ENCODE peak calls at places on chromosomes 13 and 19, in nine cellular contexts. V is CD8-positive, alpha-beta T cell; H is lung; I is tibial nerve; Q is fibroblast of lung; S is HL-60; M is IMR-90; R is H9; G is transverse colon. Z is an unnamed sample.

GRCh38 chr19:33569822-33570221 is 48.2 kb upstream of the PEPD start:
- DNase-seq in V (no peak), H (no peak), I (no peak), Q (no peak), S (no peak), M (no peak), R (no peak), G (no peak), Z (no peak)

GRCh38 chr13:50783066-50783465 is 60.4 kb downstream of the DLEU7 start:
- DNase-seq in V (no peak), H (no peak), I (no peak), Q (no peak), S (no peak), M (no peak), R (no peak), G (no peak), Z (no peak)

GRCh38 chr19:32287086-32287485 is 58.3 kb upstream of the ZNF507 start:
- DNase-seq in V (no peak), H (no peak), I (no peak), Q (no peak), S (no peak), M (no peak), R (no peak), G (no peak), Z (no peak)

GRCh38 chr19:45075215-45076028 is 856 bp downstream of the ZNF296 start:
- DNase-seq in V (peak; percentile 30), H (peak; percentile 92), I (no peak), Q (peak; percentile 26), S (peak; percentile 95), M (no peak), R (peak; percentile 90), G (peak; percentile 92), Z (peak; percentile 89)

GRCh38 chr13:74869846-74870245 is 612.1 kb downstream of the TBC1D4 start:
- DNase-seq in V (no peak), H (no peak), I (no peak), Q (peak; percentile 23), S (no peak), M (no peak), R (no peak), G (no peak), Z (no peak)

GRCh38 chr13:100497394-100497793 is 91.2 kb downstream of the GGACT start:
- DNase-seq in V (no peak), H (no peak), I (no peak), Q (peak; percentile 76), S (no peak), M (peak; percentile 73), R (no peak), G (no peak), Z (no peak)

GRCh38 chr19:1167687-1168561 is 6.1 kb downstream of the SBNO2 start:
- DNase-seq in V (no peak), H (no peak), I (no peak), Q (no peak), S (no peak), M (no peak), R (no peak), G (no peak), Z (no peak)

GRCh38 chr13:99982021-99982740 is 597 bp downstream of the ZIC2 start:
- DNase-seq in V (no peak), H (no peak), I (no peak), Q (peak; percentile 35), S (no peak), M (no peak), R (no peak), G (no peak), Z (no peak)

GRCh38 chr13:45500492-45501174 is 35.9 kb downstream of the COG3 start:
- DNase-seq in V (no peak), H (no peak), I (no peak), Q (peak; percentile 96), S (peak; percentile 70), M (peak; percentile 96), R (no peak), G (no peak), Z (peak; percentile 26)

GRCh38 chr19:1752009-1752756 is 1.1 kb upstream of the ONECUT3 start:
- DNase-seq in V (no peak), H (no peak), I (no peak), Q (no peak), S (peak; percentile 84), M (no peak), R (no peak), G (no peak), Z (no peak)

GRCh38 chr19:24159707-24160106 is 72.7 kb downstream of the ZNF254 start:
- DNase-seq in V (no peak), H (no peak), I (no peak), Q (peak; percentile 16), S (no peak), M (peak; percentile 17), R (no peak), G (no peak), Z (peak; percentile 6)

GRCh38 chr13:45392811-45393210 is 25.4 kb downstream of the SLC25A30 start:
- DNase-seq in V (no peak), H (no peak), I (no peak), Q (no peak), S (no peak), M (no peak), R (no peak), G (no peak), Z (no peak)

GRCh38 chr19:57351867-57352266 is 796 bp downstream of the ZNF304 start:
- DNase-seq in V (no peak), H (no peak), I (no peak), Q (no peak), S (no peak), M (peak; percentile 4), R (no peak), G (no peak), Z (no peak)

GRCh38 chr13:114071441-114071840 is 61.0 kb downstream of the RASA3 start:
- DNase-seq in V (no peak), H (no peak), I (peak; percentile 9), Q (no peak), S (no peak), M (no peak), R (no peak), G (no peak), Z (no peak)

GRCh38 chr13:45321230-45321629 is 19.8 kb downstream of the TPT1 start:
- DNase-seq in V (no peak), H (no peak), I (no peak), Q (no peak), S (peak; percentile 94), M (no peak), R (no peak), G (no peak), Z (no peak)

GRCh38 chr19:47035127-47035494 is 13.3 kb downstream of the TMEM160 start:
- DNase-seq in V (no peak), H (no peak), I (no peak), Q (peak; percentile 19), S (peak; percentile 59), M (no peak), R (peak; percentile 73), G (no peak), Z (no peak)

DNA sequence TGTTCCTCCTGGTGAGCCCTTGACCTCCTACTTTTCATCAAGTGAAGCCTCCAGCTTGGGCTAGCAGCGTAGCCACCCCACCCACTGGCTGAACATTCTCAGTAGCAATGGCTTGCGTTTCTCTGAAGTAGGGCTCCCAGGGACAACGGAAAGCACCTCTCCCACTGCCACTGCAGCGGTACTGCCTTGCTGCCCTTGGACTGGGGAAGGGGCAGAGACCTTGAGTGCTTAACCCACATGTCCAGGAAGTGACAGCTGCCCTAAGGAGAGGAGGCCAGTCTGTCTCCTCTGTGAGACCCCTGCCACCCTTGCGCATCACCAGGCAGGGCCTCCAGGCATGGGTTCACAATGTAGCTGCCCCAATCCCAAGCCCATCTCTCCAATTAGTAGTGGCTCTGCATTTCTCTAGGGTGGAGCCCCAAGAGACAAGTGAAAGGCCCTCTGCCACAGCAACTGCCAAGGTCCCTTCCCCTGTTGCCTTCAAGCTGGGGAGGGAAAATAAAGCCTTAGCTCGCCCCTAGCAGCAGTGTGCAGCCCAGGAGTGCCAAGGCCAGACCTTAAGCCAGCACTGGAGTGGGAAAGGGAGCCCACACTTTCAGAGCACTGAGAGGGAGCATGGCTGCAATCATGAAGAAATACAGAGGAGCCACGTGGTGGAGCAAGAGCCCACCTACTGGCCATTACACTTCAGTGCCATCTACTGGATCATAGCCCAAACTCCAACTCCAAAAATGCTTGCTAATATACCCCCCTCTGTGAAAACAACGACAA is 175.9 kb upstream of the TRPC4 start:
- DNase-seq in V (no peak), H (no peak), I (no peak), Q (peak; percentile 27), S (peak; percentile 22), M (peak; percentile 33), R (peak; percentile 43), G (no peak), Z (peak; percentile 8)
- TF ChIP-seq CTCF in V (no peak), H (no peak), I (no peak), Q (peak; percentile 22), S (peak; percentile 35), M (peak; percentile 61), R (peak; percentile 74), G (peak; percentile 21), Z (no peak)

DNA sequence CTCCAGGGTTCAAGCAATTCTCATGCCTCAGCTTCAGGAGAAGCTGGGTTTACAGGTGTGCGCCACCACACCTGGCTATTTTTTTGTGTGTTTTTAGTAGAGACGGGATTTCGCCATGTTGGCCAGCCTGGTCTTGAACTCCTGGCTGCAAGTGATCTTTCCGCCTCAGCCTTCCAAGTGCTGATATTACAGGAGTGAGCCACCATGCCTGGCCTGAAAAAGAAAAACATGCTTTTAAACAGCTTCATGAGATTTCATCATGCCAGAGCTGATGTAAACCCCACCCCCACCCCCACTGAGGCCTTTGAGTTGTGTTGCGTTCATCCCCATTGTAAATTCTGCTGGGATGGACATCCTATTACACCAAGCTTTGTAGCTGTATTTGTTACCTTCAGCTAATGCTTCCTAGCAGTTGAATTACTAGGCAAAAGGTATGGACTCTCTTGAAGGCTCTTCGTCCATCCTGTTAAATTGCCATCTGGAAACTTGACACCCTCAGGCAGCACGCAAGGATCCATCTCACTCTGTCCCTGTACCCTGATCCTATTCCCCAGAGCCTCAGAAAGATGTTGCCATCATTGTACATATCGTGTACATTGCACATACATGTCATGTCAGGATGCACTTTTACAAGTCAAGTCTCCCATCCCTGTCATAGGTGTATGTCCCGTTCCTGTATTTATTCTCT is 47.3 kb downstream of the NFIX start:
- DNase-seq in V (no peak), H (no peak), I (no peak), Q (peak; percentile 27), S (no peak), M (peak; percentile 59), R (no peak), G (no peak), Z (no peak)
- H3K27ac ChIP-seq in V (no peak overlapping the region), H (peak overlapping the region; percentile 11), I (peak overlapping the region; percentile 28), Q (no peak overlapping the region), S (no peak overlapping the region), M (no peak overlapping the region), R (no peak overlapping the region), G (no peak overlapping the region), Z (peak overlapping the region; percentile 22)

GRCh38 chr19:11405846-11406643 is 13.1 kb downstream of the RGL3 start:
- DNase-seq in V (peak; percentile 40), H (no peak), I (no peak), Q (no peak), S (no peak), M (no peak), R (peak; percentile 79), G (no peak), Z (no peak)
- TF ChIP-seq CTCF in V (no peak), H (no peak), I (peak; percentile 44), Q (peak; percentile 20), S (no peak), M (no peak), R (peak; percentile 45), G (no peak), Z (no peak)

DNA sequence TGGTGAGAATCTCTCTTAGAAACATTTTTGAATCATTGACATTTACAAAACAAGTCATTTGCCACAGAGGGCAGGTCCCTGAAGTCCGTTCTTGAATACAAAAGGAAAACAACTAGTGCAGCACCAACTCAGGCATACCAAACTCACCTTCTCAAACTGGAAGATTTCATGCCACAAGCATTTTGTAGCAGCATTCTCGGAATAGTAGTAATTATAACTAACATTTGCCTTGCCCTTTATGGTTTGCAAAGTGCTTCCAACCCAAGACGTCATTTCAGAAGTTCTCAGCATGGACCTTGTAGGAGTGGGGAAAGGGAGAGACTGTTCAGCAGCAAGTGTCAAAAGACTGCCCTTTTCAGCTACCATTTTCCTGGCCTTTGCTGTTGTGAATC is 344.6 kb downstream of the RFC3 start:
- DNase-seq in V (no peak), H (no peak), I (no peak), Q (peak; percentile 94), S (no peak), M (peak; percentile 34), R (no peak), G (no peak), Z (no peak)
- H3K27ac ChIP-seq in V (no peak overlapping the region), H (peak overlapping the region; percentile 26), I (peak overlapping the region; percentile 70), Q (peak overlapping the region; percentile 11), S (no peak overlapping the region), M (no peak overlapping the region), R (no peak overlapping the region), G (peak overlapping the region; percentile 65), Z (no peak overlapping the region)